ENCODE peak calls at places on chromosomes 2 and 18, in eight cellular contexts. One of them, this sample, is unnamed.

GRCh38 chr2:61718965-61719364 is 134.9 kb downstream of the FAM161A start:
- DNase-seq in ELR: no peak
- DNase-seq in posterior cingulate gyrus: no peak
- DNase-seq in naive thymus-derived CD4-positive, alpha-beta T cell: no peak
- DNase-seq in HTR-8/SVneo: no peak
- DNase-seq in EH: no peak
- DNase-seq in KG1: no peak
- DNase-seq in stimulated activated CD8-positive, alpha-beta memory T cell treated with anti-CD3 and anti-CD28 coated beads, Interleukin-7, amount 100 ng/mL, for 24 hours: no peak
- DNase-seq in this sample: no peak

GRCh38 chr2:58156780-58157179 is 84.3 kb downstream of the FANCL start:
- DNase-seq in stimulated activated CD8-positive, alpha-beta memory T cell treated with anti-CD3 and anti-CD28 coated beads, Interleukin-7, amount 100 ng/mL, for 24 hours: no peak
- DNase-seq in naive thymus-derived CD4-positive, alpha-beta T cell: no peak
- DNase-seq in posterior cingulate gyrus: no peak
- DNase-seq in ELR: peak
- DNase-seq in HTR-8/SVneo: no peak
- DNase-seq in EH: peak
- DNase-seq in KG1: no peak
- DNase-seq in this sample: peak

GRCh38 chr18:79970419-79971133 is 6.1 kb downstream of the HSBP1L1 start:
- DNase-seq in HTR-8/SVneo: no peak
- DNase-seq in naive thymus-derived CD4-positive, alpha-beta T cell: no peak
- DNase-seq in ELR: no peak
- DNase-seq in posterior cingulate gyrus: no peak
- DNase-seq in stimulated activated CD8-positive, alpha-beta memory T cell treated with anti-CD3 and anti-CD28 coated beads, Interleukin-7, amount 100 ng/mL, for 24 hours: no peak
- DNase-seq in EH: no peak
- DNase-seq in KG1: no peak
- DNase-seq in this sample: no peak

GRCh38 chr2:218732761-218733158 is 22.1 kb downstream of the TTLL4 start:
- DNase-seq in ELR: no peak
- DNase-seq in naive thymus-derived CD4-positive, alpha-beta T cell: no peak
- DNase-seq in stimulated activated CD8-positive, alpha-beta memory T cell treated with anti-CD3 and anti-CD28 coated beads, Interleukin-7, amount 100 ng/mL, for 24 hours: no peak
- DNase-seq in KG1: no peak
- DNase-seq in EH: peak
- DNase-seq in HTR-8/SVneo: no peak
- DNase-seq in posterior cingulate gyrus: no peak
- DNase-seq in this sample: no peak

GRCh38 chr2:1561259-1561658 is 148.0 kb downstream of the TPO start:
- DNase-seq in HTR-8/SVneo: no peak
- DNase-seq in posterior cingulate gyrus: no peak
- DNase-seq in naive thymus-derived CD4-positive, alpha-beta T cell: no peak
- DNase-seq in KG1: no peak
- DNase-seq in EH: no peak
- DNase-seq in stimulated activated CD8-positive, alpha-beta memory T cell treated with anti-CD3 and anti-CD28 coated beads, Interleukin-7, amount 100 ng/mL, for 24 hours: no peak
- DNase-seq in ELR: no peak
- DNase-seq in this sample: no peak

GRCh38 chr2:39494784-39495251 is 57.7 kb upstream of the MAP4K3 start:
- DNase-seq in KG1: no peak
- DNase-seq in HTR-8/SVneo: peak
- DNase-seq in posterior cingulate gyrus: no peak
- DNase-seq in naive thymus-derived CD4-positive, alpha-beta T cell: no peak
- DNase-seq in stimulated activated CD8-positive, alpha-beta memory T cell treated with anti-CD3 and anti-CD28 coated beads, Interleukin-7, amount 100 ng/mL, for 24 hours: no peak
- DNase-seq in ELR: peak
- DNase-seq in EH: peak
- DNase-seq in this sample: peak

GRCh38 chr2:180077295-180077906 is 70.3 kb upstream of the CWC22 start:
- DNase-seq in HTR-8/SVneo: peak
- DNase-seq in naive thymus-derived CD4-positive, alpha-beta T cell: no peak
- DNase-seq in EH: peak
- DNase-seq in KG1: no peak
- DNase-seq in ELR: peak
- DNase-seq in stimulated activated CD8-positive, alpha-beta memory T cell treated with anti-CD3 and anti-CD28 coated beads, Interleukin-7, amount 100 ng/mL, for 24 hours: no peak
- DNase-seq in posterior cingulate gyrus: no peak
- DNase-seq in this sample: peak

GRCh38 chr2:20465716-20466391 is 19.0 kb downstream of the RHOB start:
- DNase-seq in EH: no peak
- DNase-seq in ELR: no peak
- DNase-seq in naive thymus-derived CD4-positive, alpha-beta T cell: no peak
- DNase-seq in KG1: no peak
- DNase-seq in posterior cingulate gyrus: no peak
- DNase-seq in stimulated activated CD8-positive, alpha-beta memory T cell treated with anti-CD3 and anti-CD28 coated beads, Interleukin-7, amount 100 ng/mL, for 24 hours: no peak
- DNase-seq in HTR-8/SVneo: no peak
- DNase-seq in this sample: no peak

GRCh38 chr18:23658296-23658695 is 4.4 kb downstream of the ANKRD29 start:
- DNase-seq in naive thymus-derived CD4-positive, alpha-beta T cell: no peak
- DNase-seq in KG1: no peak
- DNase-seq in stimulated activated CD8-positive, alpha-beta memory T cell treated with anti-CD3 and anti-CD28 coated beads, Interleukin-7, amount 100 ng/mL, for 24 hours: no peak
- DNase-seq in posterior cingulate gyrus: no peak
- DNase-seq in HTR-8/SVneo: no peak
- DNase-seq in EH: peak
- DNase-seq in ELR: peak
- DNase-seq in this sample: no peak